ENCODE peak calls at places on chromosomes 7 and 10, in five cellular contexts. H, X, V, K and J are unnamed samples. For H3K9me3, the result is how much of the 10 kb centered on the place peaks cover.

GRCh38 chr7:55309040-55309991 is 55.8 kb upstream of the LANCL2 start:
- DNase-seq in H (no peak), X (no peak), V (peak), K (no peak), J (peak)

GRCh38 chr10:57823398-57823797 is 444.3 kb downstream of the IPMK start:
- DNase-seq in H (no peak), X (no peak), V (no peak), K (no peak), J (no peak)

GRCh38 chr10:61970182-61971015 is 68.9 kb downstream of the ARID5B start:
- DNase-seq in H (no peak), X (no peak), V (no peak), K (no peak), J (no peak)

GRCh38 chr7:150594817-150595216 is 27.6 kb downstream of the GIMAP4 start:
- DNase-seq in H (no peak), X (no peak), V (no peak), K (no peak), J (no peak)

GRCh38 chr7:2154831-2155230 is 77.9 kb downstream of the MAD1L1 start:
- DNase-seq in H (no peak), X (no peak), V (no peak), K (no peak), J (no peak)

GRCh38 chr7:155230169-155230593 is 67.5 kb upstream of the INSIG1 start:
- DNase-seq in H (peak), X (peak), V (no peak), K (peak), J (no peak)

GRCh38 chr7:35035511-35035921 is 1.8 kb downstream of the DPY19L1 start:
- DNase-seq in H (no peak), X (no peak), V (peak), K (no peak), J (no peak)

GRCh38 chr10:12499066-12499465 is 149.7 kb downstream of the CAMK1D start:
- DNase-seq in H (no peak), X (no peak), V (no peak), K (no peak), J (no peak)

GRCh38 chr10:114808982-114809381 is 12.6 kb upstream of the FHIP2A start:
- DNase-seq in H (no peak), X (no peak), V (peak), K (no peak), J (no peak)

GRCh38 chr7:151130741-151131157 is 36.7 kb downstream of the GBX1 start:
- DNase-seq in H (no peak), X (peak), V (no peak), K (peak), J (no peak)

GRCh38 chr10:127374074-127374680 is 174.9 kb upstream of the NPS start:
- DNase-seq in H (no peak), X (no peak), V (no peak), K (no peak), J (no peak)

GRCh38 chr7:66522518-66522917 is 106.2 kb upstream of the KCTD7 start:
- DNase-seq in H (no peak), X (no peak), V (no peak), K (no peak), J (no peak)

GRCh38 chr7:24299192-24299591 is 15.2 kb downstream of the NPY start:
- DNase-seq in H (no peak), X (no peak), V (no peak), K (no peak), J (no peak)

GRCh38 chr10:114306116-114306973 is 67.3 kb downstream of the VWA2 start:
- DNase-seq in H (no peak), X (no peak), V (no peak), K (no peak), J (no peak)

GRCh38 chr7:16644987-16645592 is 464 bp downstream of the ANKMY2 start:
- DNase-seq in H (peak), X (peak), V (no peak), K (peak), J (peak)

GRCh38 chr7:111958889-111959288 is 247.3 kb downstream of the DOCK4 start:
- DNase-seq in H (no peak), X (no peak), V (no peak), K (no peak), J (no peak)

GRCh38 chr7:151109094-151110048 is 23.1 kb downstream of the AGAP3 start:
- DNase-seq in H (no peak), X (peak), V (no peak), K (peak), J (no peak)

GRCh38 chr10:132457328-132458070 is 60.5 kb downstream of the PWWP2B start:
- DNase-seq in H (no peak), X (peak), V (no peak), K (no peak), J (no peak)

GRCh38 chr7:81482600-81483186 is 287.2 kb downstream of the HGF start:
- DNase-seq in H (no peak), X (no peak), V (no peak), K (no peak), J (no peak)

GRCh38 chr7:54858008-54858692 is 99.1 kb upstream of the SEC61G start:
- DNase-seq in H (no peak), X (no peak), V (no peak), K (no peak), J (no peak)

GRCh38 chr7:116259821-116260440 is 49.6 kb downstream of the TES start:
- DNase-seq in H (no peak), X (no peak), V (no peak), K (no peak), J (no peak)

GRCh38 chr7:11155883-11156282 is 182.2 kb downstream of the PHF14 start:
- DNase-seq in H (no peak), X (no peak), V (no peak), K (no peak), J (no peak)

GRCh38 chr10:60444494-60445064 is 54.9 kb upstream of the ANK3 start:
- DNase-seq in H (no peak), X (no peak), V (no peak), K (no peak), J (no peak)

GRCh38 chr7:149144996-149145850 is 2.0 kb upstream of the ZNF398 start:
- DNase-seq in H (peak), X (no peak), V (no peak), K (no peak), J (no peak)

GRCh38 chr10:121024905-121025584 is 173.9 kb downstream of the WDR11 start:
- DNase-seq in H (no peak), X (no peak), V (no peak), K (no peak), J (no peak)

GRCh38 chr10:128897414-128897928 is 569.6 kb upstream of the MGMT start:
- DNase-seq in H (no peak), X (no peak), V (no peak), K (no peak), J (no peak)

GRCh38 chr7:30893357-30893756 is 18.3 kb upstream of the AQP1 start:
- DNase-seq in H (no peak), X (no peak), V (no peak), K (peak), J (no peak)

GRCh38 chr7:83546586-83546985 is 102.4 kb downstream of the SEMA3E start:
- DNase-seq in H (no peak), X (no peak), V (no peak), K (no peak), J (no peak)

GRCh38 chr10:5514226-5514881 is 10.4 kb upstream of the CALML3 start:
- DNase-seq in H (no peak), X (no peak), V (no peak), K (no peak), J (no peak)

GRCh38 chr7:44061645-44062179 is 3.7 kb downstream of the PGAM2 start:
- DNase-seq in H (no peak), X (no peak), V (no peak), K (no peak), J (no peak)

GRCh38 chr10:86632009-86632800 is 22.1 kb upstream of the OPN4 start:
- DNase-seq in H (no peak), X (peak), V (no peak), K (peak), J (no peak)

GRCh38 chr10:8174762-8175161 is 120.3 kb downstream of the GATA3 start:
- DNase-seq in H (no peak), X (no peak), V (no peak), K (no peak), J (no peak)

GRCh38 chr10:69728335-69728861 is 73.3 kb upstream of the COL13A1 start:
- DNase-seq in H (no peak), X (no peak), V (no peak), K (peak), J (no peak)

GRCh38 chr7:77685219-77685618 is 11.0 kb upstream of the RSBN1L start:
- DNase-seq in H (peak), X (no peak), V (no peak), K (no peak), J (no peak)

GRCh38 chr7:92633211-92633906 is 43.2 kb upstream of the FAM133B start:
- DNase-seq in H (no peak), X (no peak), V (peak), K (no peak), J (no peak)

GRCh38 chr7:46290374-46291061 is 369.4 kb upstream of the IGFBP3 start:
- DNase-seq in H (no peak), X (no peak), V (no peak), K (no peak), J (no peak)

GRCh38 chr7:98110249-98111022 is 3.8 kb downstream of the LMTK2 start:
- DNase-seq in H (no peak), X (no peak), V (no peak), K (peak), J (no peak)

GRCh38 chr10:80729896-80730295 is 192.2 kb downstream of the SH2D4B start:
- DNase-seq in H (no peak), X (no peak), V (no peak), K (no peak), J (no peak)

GRCh38 chr7:72040641-72041040 is 371.5 kb downstream of the CALN1 start:
- DNase-seq in H (no peak), X (no peak), V (no peak), K (no peak), J (no peak)

GRCh38 chr7:4797858-4798705 is 22.7 kb downstream of the AP5Z1 start:
- DNase-seq in H (no peak), X (peak), V (peak), K (peak), J (peak)

GRCh38 chr7:63070696-63071095 is 928.0 kb upstream of the ZNF722 start:
- DNase-seq in H (no peak), X (no peak), V (no peak), K (no peak), J (no peak)

GRCh38 chr7:63073286-63073685 is 925.4 kb upstream of the ZNF722 start:
- DNase-seq in H (no peak), X (no peak), V (no peak), K (no peak), J (no peak)

GRCh38 chr7:63072806-63073205 is 925.8 kb upstream of the ZNF722 start:
- DNase-seq in H (no peak), X (no peak), V (no peak), K (no peak), J (no peak)

GRCh38 chr7:63071920-63072319 is 926.7 kb upstream of the ZNF722 start:
- DNase-seq in H (no peak), X (no peak), V (no peak), K (no peak), J (no peak)

DNA sequence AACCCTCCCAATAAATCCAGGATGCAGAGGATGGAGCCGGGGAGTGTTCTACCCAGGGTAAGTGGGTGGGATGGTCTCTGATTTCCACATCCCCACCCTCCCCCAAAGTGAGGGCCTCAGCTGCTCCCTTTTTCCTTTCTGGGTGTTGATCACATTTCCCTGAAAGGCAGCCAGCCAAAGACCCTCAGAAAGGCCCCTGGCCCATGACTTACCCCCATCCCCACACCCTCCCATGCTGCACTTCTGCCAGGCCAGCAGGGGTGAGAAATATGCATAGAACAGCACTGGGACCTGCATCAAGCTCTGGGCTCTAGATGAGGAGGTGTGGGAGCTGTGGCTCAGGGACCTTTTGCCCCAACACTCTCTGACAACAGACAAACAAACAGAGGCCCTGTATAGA is 927.3 kb upstream of the ZNF722 start:
- DNase-seq in H (no peak), X (no peak), V (no peak), K (no peak), J (no peak)
- H3K9me3 ChIP-seq in H (under half), X (under half), V (under half), K (under half), J (under half)

DNA sequence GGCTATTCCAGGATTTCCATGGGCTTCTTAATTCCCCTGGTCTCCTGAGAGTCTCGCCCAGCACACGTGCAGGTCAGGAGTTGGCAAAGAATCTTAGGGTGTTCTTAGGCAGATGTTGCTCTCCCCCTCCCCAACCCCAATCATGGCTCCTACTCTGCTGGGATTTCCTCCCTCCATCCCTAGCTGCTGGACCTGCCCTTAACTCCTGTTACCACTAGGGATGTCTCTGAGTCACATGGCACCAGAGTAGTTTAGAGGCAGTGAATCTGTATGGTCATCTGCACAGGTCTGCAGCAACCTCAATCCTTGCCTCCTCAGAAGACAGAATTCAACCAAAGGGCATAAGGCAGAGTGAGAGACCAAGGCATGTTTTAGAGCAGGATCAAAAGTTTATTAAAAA is 51.8 kb upstream of the CHST3 start:
- DNase-seq in H (no peak), X (no peak), V (no peak), K (no peak), J (no peak)
- H3K9me3 ChIP-seq in H (under half), X (under half), V (under half), K (under half), J (under half)

GRCh38 chr10:42519761-42520460 is 118.5 kb downstream of the ZNF33B start:
- DNase-seq in H (no peak), X (no peak), V (no peak), K (no peak), J (no peak)

GRCh38 chr10:42523098-42523497 is 115.3 kb downstream of the ZNF33B start:
- DNase-seq in H (no peak), X (no peak), V (no peak), K (no peak), J (no peak)

GRCh38 chr10:42513921-42514320 is 124.4 kb downstream of the ZNF33B start:
- DNase-seq in H (no peak), X (no peak), V (no peak), K (no peak), J (no peak)

DNA sequence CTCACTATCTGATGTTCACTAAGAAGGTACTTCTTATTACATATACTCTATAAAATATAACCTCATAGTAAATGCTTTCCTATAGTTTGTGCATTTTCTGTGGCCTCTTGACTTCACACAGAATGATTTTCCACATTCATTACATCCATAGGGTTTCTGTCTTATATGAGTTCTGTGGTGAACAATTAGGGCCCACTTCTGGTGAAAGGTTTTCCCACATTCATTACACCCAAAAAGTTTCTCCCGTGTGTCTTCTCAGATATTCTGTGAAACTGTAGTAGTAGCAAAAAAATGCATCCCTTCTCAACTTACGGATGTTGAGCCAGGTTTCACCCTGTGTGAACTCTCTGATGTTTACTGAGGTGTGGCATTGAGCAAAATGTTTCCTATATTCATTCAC is 119.3 kb downstream of the ZNF33B start:
- DNase-seq in H (no peak), X (no peak), V (no peak), K (no peak), J (no peak)
- H3K9me3 ChIP-seq in H (half or more), X (half or more), V (under half), K (under half), J (under half)

GRCh38 chr10:131146790-131147189 is 164.7 kb downstream of the TCERG1L start:
- DNase-seq in H (no peak), X (no peak), V (no peak), K (no peak), J (no peak)
- H3K9me3 ChIP-seq in H (under half), X (under half), V (under half), K (under half), J (under half)

GRCh38 chr7:6709808-6710207 is 3.1 kb upstream of the ZNF12 start:
- DNase-seq in H (no peak), X (no peak), V (no peak), K (no peak), J (no peak)

GRCh38 chr7:6705959-6706665 is 635 bp downstream of the ZNF12 start:
- DNase-seq in H (no peak), X (peak), V (no peak), K (peak), J (peak)

GRCh38 chr7:6706666-6707407 is at the start of gene ZNF12:
- DNase-seq in H (peak), X (peak), V (peak), K (peak), J (peak)

GRCh38 chr7:6708304-6708703 is 1.6 kb upstream of the ZNF12 start:
- DNase-seq in H (no peak), X (no peak), V (no peak), K (no peak), J (no peak)
- H3K9me3 ChIP-seq in H (under half), X (under half), V (under half), K (under half), J (under half)

GRCh38 chr7:70434376-70434775 is 697.6 kb upstream of the GALNT17 start:
- DNase-seq in H (no peak), X (no peak), V (no peak), K (no peak), J (no peak)
- H3K9me3 ChIP-seq in H (under half), X (under half), V (under half), K (under half), J (under half)

DNA sequence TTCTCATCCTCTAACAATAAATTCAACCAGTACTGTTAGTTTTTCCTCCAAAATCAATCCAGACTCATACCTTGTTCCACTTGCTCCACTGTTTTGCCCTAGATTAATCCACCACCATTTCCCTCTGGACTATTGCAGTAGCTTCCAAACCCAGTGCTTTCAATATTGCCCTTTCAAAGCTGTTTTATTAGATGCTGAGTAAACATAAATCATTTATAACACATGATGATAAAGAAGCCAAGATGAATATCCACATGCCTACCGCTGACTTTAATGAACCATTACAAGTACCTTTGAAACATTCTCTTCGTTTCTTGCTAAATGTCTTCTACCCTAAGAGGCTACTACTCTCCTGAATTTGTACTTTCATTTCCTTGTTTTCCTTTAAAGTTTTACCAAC is 174.2 kb upstream of the FAM171A1 start:
- DNase-seq in H (no peak), X (no peak), V (no peak), K (no peak), J (no peak)
- H3K9me3 ChIP-seq in H (under half), X (under half), V (under half), K (under half), J (under half)